ENCODE peak calls at places on chromosomes 1 and 21, in eight cellular contexts. T is CD4-positive, alpha-beta T cell; H is GM23338; G is neural progenitor cell; U is uterus; L is IMR-90; C is tibial artery; K is A549. O is an unnamed sample.

GRCh38 chr1:201252833-201253810 is 30.2 kb upstream of the PKP1 start:
- DNase-seq in G (no peak), U (no peak), L (no peak), C (no peak), H (no peak), T (no peak), K (no peak), O (no peak)

GRCh38 chr1:177219458-177220390 is 49.0 kb downstream of the BRINP2 start:
- DNase-seq in T (no peak), U (no peak), H (no peak), G (no peak), L (no peak), K (no peak), C (no peak), O (peak)

GRCh38 chr1:64744492-64745180 is at the start of gene RAVER2:
- DNase-seq in T (peak), K (peak), L (peak), C (peak), G (peak), H (peak), U (peak), O (peak)

GRCh38 chr21:8993284-8993942 is 1528.0 kb upstream of the TPTE start:
- DNase-seq in L (no peak), T (no peak), C (no peak), K (no peak), U (no peak), G (no peak), H (peak), O (no peak)

GRCh38 chr21:16395285-16395684 is 665.5 kb downstream of the USP25 start:
- DNase-seq in T (no peak), G (no peak), L (no peak), C (no peak), H (no peak), K (no peak), U (no peak), O (no peak)

GRCh38 chr1:65069186-65069585 is 78.8 kb upstream of the AK4 start:
- DNase-seq in H (no peak), K (no peak), U (no peak), T (peak), C (no peak), G (no peak), L (no peak), O (no peak)

GRCh38 chr1:186511761-186512637 is 51.1 kb upstream of the PDC start:
- DNase-seq in C (peak), U (no peak), G (no peak), T (no peak), L (peak), K (no peak), H (peak), O (no peak)

GRCh38 chr1:173134029-173134428 is 73.1 kb downstream of the TNFSF4 start:
- DNase-seq in G (no peak), T (no peak), L (peak), K (no peak), C (no peak), H (no peak), U (no peak), O (no peak)

GRCh38 chr1:216034506-216034905 is 388.7 kb downstream of the USH2A start:
- DNase-seq in K (no peak), H (peak), L (peak), G (peak), U (no peak), T (no peak), C (no peak), O (peak)

GRCh38 chr21:26966360-26966977 is 419 bp downstream of the ADAMTS5 start:
- DNase-seq in K (no peak), U (peak), T (no peak), C (peak), G (no peak), L (peak), H (peak), O (no peak)

GRCh38 chr1:31725777-31726535 is 22.1 kb upstream of the COL16A1 start:
- DNase-seq in C (no peak), U (no peak), H (no peak), L (no peak), G (no peak), T (no peak), K (no peak), O (no peak)

GRCh38 chr1:231959225-231959884 is 332.8 kb downstream of the DISC1 start:
- DNase-seq in L (no peak), H (no peak), G (no peak), C (no peak), K (no peak), T (no peak), U (no peak), O (no peak)

GRCh38 chr1:101025283-101025679 is 303 bp downstream of the DPH5 start:
- DNase-seq in K (no peak), L (peak), G (no peak), U (no peak), T (no peak), C (no peak), H (peak), O (no peak)

GRCh38 chr1:181117648-181118449 is 29.3 kb downstream of the IER5 start:
- DNase-seq in K (no peak), H (no peak), C (no peak), U (no peak), L (peak), T (no peak), G (peak), O (peak)

GRCh38 chr21:24118738-24119470 is 1488.4 kb downstream of the MRPL39 start:
- DNase-seq in K (no peak), U (no peak), L (peak), H (no peak), T (no peak), C (no peak), G (no peak), O (no peak)

GRCh38 chr1:85504417-85504816 is 39.5 kb upstream of the DDAH1 start:
- DNase-seq in T (no peak), G (no peak), C (no peak), U (no peak), H (no peak), K (no peak), L (peak), O (no peak)

GRCh38 chr1:170664828-170665617 is 1.1 kb downstream of the PRRX1 start:
- DNase-seq in G (peak), H (peak), U (peak), C (peak), K (no peak), L (peak), T (no peak), O (no peak)

GRCh38 chr1:89633745-89634625 is 1.1 kb downstream of the LRRC8C start:
- DNase-seq in L (peak), C (no peak), U (peak), T (no peak), K (no peak), G (peak), H (peak), O (peak)

GRCh38 chr1:31936278-31936965 is 1.7 kb downstream of the PTP4A2 start:
- DNase-seq in L (peak), H (no peak), C (no peak), U (no peak), K (no peak), T (no peak), G (no peak), O (no peak)

GRCh38 chr1:221841291-221841982 is 99.5 kb upstream of the DUSP10 start:
- DNase-seq in C (no peak), T (no peak), L (no peak), K (no peak), G (no peak), H (no peak), U (no peak), O (no peak)
- H3K27ac ChIP-seq in C (peak), T (no peak), L (no peak), K (peak), G (no peak), H (no peak), U (no peak), O (no peak)

GRCh38 chr1:230403442-230403841 is 22.7 kb downstream of the PGBD5 start:
- DNase-seq in K (no peak), C (no peak), L (no peak), T (no peak), G (no peak), U (no peak), H (peak), O (no peak)
- TF ChIP-seq CTCF in K (no peak), C (no peak), L (no peak), T (no peak), G (peak), U (no peak), H (peak), O (no peak)

GRCh38 chr1:26016944-26017545 is 4.5 kb upstream of the EXTL1 start:
- DNase-seq in C (no peak), H (no peak), G (no peak), K (no peak), L (no peak), U (no peak), T (no peak), O (no peak)

GRCh38 chr1:26016258-26016943 is 5.2 kb upstream of the EXTL1 start:
- DNase-seq in C (no peak), K (no peak), H (no peak), G (no peak), U (no peak), L (peak), T (no peak), O (no peak)

GRCh38 chr1:26012862-26013261 is 8.7 kb upstream of the EXTL1 start:
- DNase-seq in K (no peak), T (no peak), H (no peak), C (no peak), G (no peak), L (no peak), U (no peak), O (no peak)

GRCh38 chr1:26015358-26015757 is 6.2 kb upstream of the EXTL1 start:
- DNase-seq in T (no peak), U (peak), K (no peak), H (no peak), L (peak), C (no peak), G (no peak), O (no peak)

GRCh38 chr1:26014179-26014578 is 7.4 kb upstream of the EXTL1 start:
- DNase-seq in L (no peak), K (no peak), T (no peak), U (no peak), H (no peak), C (no peak), G (no peak), O (no peak)
- H3K27ac ChIP-seq in L (no peak), K (no peak), T (no peak), U (no peak), H (no peak), C (no peak), G (no peak), O (no peak)

GRCh38 chr1:41022424-41022823 is 899 bp upstream of the SLFNL1 start:
- DNase-seq in K (no peak), H (no peak), C (peak), L (no peak), U (no peak), G (no peak), T (no peak), O (no peak)

GRCh38 chr1:41023279-41023990 is 1.9 kb upstream of the SLFNL1 start:
- DNase-seq in T (no peak), C (peak), L (no peak), G (peak), K (no peak), U (no peak), H (peak), O (no peak)

GRCh38 chr1:41028034-41028642 is 6.6 kb upstream of the SLFNL1 start:
- DNase-seq in K (no peak), U (no peak), C (peak), L (no peak), G (no peak), H (no peak), T (no peak), O (no peak)

GRCh38 chr1:41025979-41026819 is 4.7 kb upstream of the SLFNL1 start:
- DNase-seq in G (no peak), L (no peak), H (no peak), T (no peak), U (no peak), C (peak), K (no peak), O (no peak)

GRCh38 chr1:41024953-41025352 is 3.4 kb upstream of the SLFNL1 start:
- DNase-seq in H (peak), U (no peak), T (no peak), G (peak), C (peak), K (no peak), L (no peak), O (no peak)
- TF ChIP-seq CTCF in H (no peak), U (no peak), T (no peak), G (peak), C (no peak), K (no peak), L (no peak), O (no peak)

GRCh38 chr1:234844479-234845031 is 234.6 kb upstream of the IRF2BP2 start:
- DNase-seq in L (peak), U (no peak), C (no peak), T (no peak), K (no peak), H (no peak), G (no peak), O (no peak)
- H3K27ac ChIP-seq in L (peak), U (peak), C (no peak), T (peak), K (no peak), H (no peak), G (no peak), O (no peak)

GRCh38 chr21:45792682-45793383 is 149.3 kb downstream of the PCBP3 start:
- DNase-seq in L (no peak), U (no peak), K (no peak), T (no peak), C (no peak), G (no peak), H (no peak), O (no peak)
- TF ChIP-seq CTCF in L (no peak), U (no peak), K (no peak), T (no peak), C (no peak), G (no peak), H (no peak), O (no peak)

GRCh38 chr1:245418029-245418428 is 263.2 kb downstream of the KIF26B start:
- DNase-seq in G (peak), K (no peak), T (no peak), U (no peak), H (peak), C (no peak), L (no peak), O (no peak)
- H3K27ac ChIP-seq in G (no peak), K (no peak), T (no peak), U (no peak), H (no peak), C (no peak), L (no peak), O (no peak)

GRCh38 chr1:104132386-104132973 is 382.8 kb downstream of the AMY1C start:
- DNase-seq in C (no peak), G (peak), K (no peak), H (peak), L (peak), U (no peak), T (no peak), O (peak)
- TF ChIP-seq CTCF in C (no peak), G (peak), K (no peak), H (peak), L (no peak), U (no peak), T (no peak), O (peak)

DNA sequence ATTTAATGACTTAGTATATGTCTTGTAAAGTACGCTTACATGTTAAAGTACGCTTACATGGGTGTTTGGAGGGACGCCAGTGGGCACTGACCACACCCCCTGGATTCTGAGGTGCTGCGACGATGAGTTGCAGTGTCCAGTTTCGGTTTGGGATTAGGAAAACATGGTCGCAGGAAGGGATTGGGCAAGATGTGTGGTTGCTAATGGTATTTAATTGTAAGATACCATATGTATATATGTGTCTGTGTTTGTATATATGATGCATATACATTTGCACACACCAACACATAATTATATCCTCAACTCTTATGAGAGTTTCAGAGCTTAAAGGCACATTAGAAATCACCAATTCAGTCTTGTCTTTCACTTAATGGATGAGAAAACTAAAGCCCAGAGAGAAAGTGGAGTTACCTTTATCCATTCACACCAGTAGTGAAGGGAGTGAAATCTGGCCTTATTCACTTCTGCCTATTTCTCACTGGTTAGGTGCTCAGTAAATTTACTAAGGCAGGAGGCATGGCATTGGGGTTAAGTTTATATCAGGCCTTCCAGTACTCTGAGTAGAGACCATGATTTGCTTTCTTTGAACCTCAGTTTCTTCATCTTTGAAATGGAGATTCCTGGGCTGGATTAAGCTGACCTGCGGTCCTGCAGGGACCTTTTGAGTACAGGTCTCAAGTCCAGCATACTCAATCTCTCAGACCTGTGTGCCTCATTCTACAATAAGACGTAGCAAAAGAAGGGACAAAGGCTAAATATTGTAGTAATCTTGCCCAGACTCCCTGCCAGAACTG is 1.1 kb downstream of the SMYD2 start:
- DNase-seq in H (no peak), G (peak), T (no peak), L (peak), C (no peak), K (peak), U (peak), O (peak)
- H3K27ac ChIP-seq in H (no peak), G (no peak), T (no peak), L (peak), C (peak), K (peak), U (peak), O (peak)